ENCODE peak calls at places on chromosomes 3 and 15, in eight cellular contexts. One of them, this sample, is unnamed. For H3K9me3, the result is how much of the 10 kb centered on the place peaks cover.

GRCh38 chr3:171944109-171945016 is 95.0 kb upstream of the FNDC3B start:
- DNase-seq in HepG2: no peak
- DNase-seq in fibroblast of lung: peak
- DNase-seq in PC-9: peak
- DNase-seq in hepatocyte: no peak
- DNase-seq in mammary epithelial cell: no peak
- DNase-seq in astrocyte: peak
- DNase-seq in endothelial cell of umbilical vein: peak
- DNase-seq in this sample: no peak

GRCh38 chr3:45064512-45065372 is 38.6 kb downstream of the CLEC3B start:
- DNase-seq in HepG2: no peak
- DNase-seq in fibroblast of lung: peak
- DNase-seq in PC-9: peak
- DNase-seq in hepatocyte: no peak
- DNase-seq in mammary epithelial cell: peak
- DNase-seq in astrocyte: peak
- DNase-seq in endothelial cell of umbilical vein: peak
- DNase-seq in this sample: no peak

GRCh38 chr15:68032672-68033071 is 21.4 kb upstream of the PIAS1 start:
- DNase-seq in HepG2: no peak
- DNase-seq in fibroblast of lung: no peak
- DNase-seq in PC-9: peak
- DNase-seq in hepatocyte: no peak
- DNase-seq in mammary epithelial cell: peak
- DNase-seq in astrocyte: no peak
- DNase-seq in endothelial cell of umbilical vein: no peak
- DNase-seq in this sample: no peak

GRCh38 chr3:162441716-162442115 is 945.1 kb downstream of the OTOL1 start:
- DNase-seq in HepG2: no peak
- DNase-seq in fibroblast of lung: no peak
- DNase-seq in PC-9: no peak
- DNase-seq in hepatocyte: no peak
- DNase-seq in mammary epithelial cell: no peak
- DNase-seq in astrocyte: no peak
- DNase-seq in endothelial cell of umbilical vein: no peak
- DNase-seq in this sample: no peak

GRCh38 chr15:40702077-40702476 is 7.1 kb downstream of the RAD51 start:
- DNase-seq in HepG2: peak
- DNase-seq in fibroblast of lung: peak
- DNase-seq in PC-9: no peak
- DNase-seq in hepatocyte: no peak
- DNase-seq in mammary epithelial cell: no peak
- DNase-seq in astrocyte: no peak
- DNase-seq in endothelial cell of umbilical vein: peak
- DNase-seq in this sample: no peak

GRCh38 chr15:40283615-40284306 is 897 bp upstream of the ANKRD63 start:
- DNase-seq in HepG2: no peak
- DNase-seq in fibroblast of lung: no peak
- DNase-seq in PC-9: no peak
- DNase-seq in hepatocyte: no peak
- DNase-seq in mammary epithelial cell: no peak
- DNase-seq in astrocyte: no peak
- DNase-seq in endothelial cell of umbilical vein: no peak
- DNase-seq in this sample: no peak

GRCh38 chr3:134795776-134796312 is 784 bp downstream of the EPHB1 start:
- DNase-seq in HepG2: no peak
- DNase-seq in fibroblast of lung: peak
- DNase-seq in PC-9: no peak
- DNase-seq in hepatocyte: peak
- DNase-seq in mammary epithelial cell: peak
- DNase-seq in astrocyte: peak
- DNase-seq in endothelial cell of umbilical vein: no peak
- DNase-seq in this sample: no peak

GRCh38 chr3:188390775-188391443 is 237.0 kb downstream of the LPP start:
- DNase-seq in HepG2: peak
- DNase-seq in fibroblast of lung: no peak
- DNase-seq in PC-9: no peak
- DNase-seq in hepatocyte: no peak
- DNase-seq in mammary epithelial cell: no peak
- DNase-seq in astrocyte: no peak
- DNase-seq in endothelial cell of umbilical vein: no peak
- DNase-seq in this sample: no peak

GRCh38 chr3:30245805-30246622 is 360.4 kb upstream of the TGFBR2 start:
- DNase-seq in HepG2: no peak
- DNase-seq in fibroblast of lung: no peak
- DNase-seq in PC-9: no peak
- DNase-seq in hepatocyte: no peak
- DNase-seq in mammary epithelial cell: no peak
- DNase-seq in astrocyte: no peak
- DNase-seq in endothelial cell of umbilical vein: peak
- DNase-seq in this sample: no peak

GRCh38 chr3:150577854-150578253 is 25.3 kb upstream of the SELENOT start:
- DNase-seq in HepG2: no peak
- DNase-seq in fibroblast of lung: peak
- DNase-seq in PC-9: no peak
- DNase-seq in hepatocyte: no peak
- DNase-seq in mammary epithelial cell: no peak
- DNase-seq in astrocyte: no peak
- DNase-seq in endothelial cell of umbilical vein: peak
- DNase-seq in this sample: no peak

GRCh38 chr3:12954891-12955650 is 113.7 kb upstream of the RPL32 start:
- DNase-seq in HepG2: no peak
- DNase-seq in fibroblast of lung: peak
- DNase-seq in PC-9: no peak
- DNase-seq in hepatocyte: peak
- DNase-seq in mammary epithelial cell: peak
- DNase-seq in astrocyte: no peak
- DNase-seq in endothelial cell of umbilical vein: peak
- DNase-seq in this sample: no peak

GRCh38 chr3:39812537-39812936 is 3.1 kb downstream of the MYRIP start:
- DNase-seq in HepG2: peak
- DNase-seq in fibroblast of lung: no peak
- DNase-seq in PC-9: no peak
- DNase-seq in hepatocyte: peak
- DNase-seq in mammary epithelial cell: no peak
- DNase-seq in astrocyte: no peak
- DNase-seq in endothelial cell of umbilical vein: peak
- DNase-seq in this sample: no peak

GRCh38 chr3:129937717-129938116 is 36.8 kb upstream of the TRH start:
- DNase-seq in HepG2: peak
- DNase-seq in fibroblast of lung: no peak
- DNase-seq in PC-9: no peak
- DNase-seq in hepatocyte: no peak
- DNase-seq in mammary epithelial cell: no peak
- DNase-seq in astrocyte: no peak
- DNase-seq in endothelial cell of umbilical vein: no peak
- DNase-seq in this sample: no peak

GRCh38 chr3:43231276-43232000 is 54.9 kb upstream of the SNRK start:
- DNase-seq in HepG2: no peak
- DNase-seq in fibroblast of lung: peak
- DNase-seq in PC-9: no peak
- DNase-seq in hepatocyte: no peak
- DNase-seq in mammary epithelial cell: no peak
- DNase-seq in astrocyte: peak
- DNase-seq in endothelial cell of umbilical vein: no peak
- DNase-seq in this sample: peak

GRCh38 chr15:37981781-37982180 is 47.3 kb downstream of the TMCO5A start:
- DNase-seq in HepG2: peak
- DNase-seq in fibroblast of lung: peak
- DNase-seq in PC-9: no peak
- DNase-seq in hepatocyte: peak
- DNase-seq in mammary epithelial cell: peak
- DNase-seq in astrocyte: peak
- DNase-seq in endothelial cell of umbilical vein: peak
- DNase-seq in this sample: no peak

GRCh38 chr15:70932397-70932796 is 39.8 kb downstream of the LRRC49 start:
- DNase-seq in HepG2: no peak
- DNase-seq in fibroblast of lung: no peak
- DNase-seq in PC-9: no peak
- DNase-seq in hepatocyte: no peak
- DNase-seq in mammary epithelial cell: no peak
- DNase-seq in astrocyte: no peak
- DNase-seq in endothelial cell of umbilical vein: no peak
- DNase-seq in this sample: no peak

DNA sequence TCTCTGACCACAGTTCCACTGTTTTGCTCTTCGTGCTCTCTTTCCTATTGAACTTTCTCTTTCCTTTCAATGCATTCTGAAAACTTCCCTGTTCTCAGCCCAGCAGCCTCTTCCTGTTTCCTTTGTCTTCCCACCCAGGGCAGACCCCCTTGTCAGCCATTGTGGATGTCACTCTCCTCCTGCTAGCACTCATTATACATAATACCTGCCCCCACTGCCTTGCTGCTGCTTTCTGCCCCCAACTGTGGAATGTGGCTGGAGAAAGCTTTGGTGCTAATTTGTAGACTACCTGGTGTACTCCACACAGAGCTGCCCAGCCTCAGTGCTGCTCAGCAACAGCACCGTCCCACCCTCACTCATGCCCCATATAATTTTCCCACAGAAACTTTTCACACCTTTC is 80.2 kb downstream of the CHCHD6 start:
- DNase-seq in HepG2: no peak
- DNase-seq in fibroblast of lung: no peak
- DNase-seq in PC-9: no peak
- DNase-seq in hepatocyte: no peak
- DNase-seq in mammary epithelial cell: no peak
- DNase-seq in astrocyte: no peak
- DNase-seq in endothelial cell of umbilical vein: no peak
- DNase-seq in this sample: no peak
- TF ChIP-seq EZH2 in HepG2: no peak
- TF ChIP-seq EZH2 in fibroblast of lung: no peak
- TF ChIP-seq EZH2 in PC-9: no peak
- TF ChIP-seq EZH2 in hepatocyte: no peak
- TF ChIP-seq EZH2 in mammary epithelial cell: no peak
- TF ChIP-seq EZH2 in astrocyte: no peak
- TF ChIP-seq EZH2 in endothelial cell of umbilical vein: no peak
- TF ChIP-seq EZH2 in this sample: no peak

GRCh38 chr15:95698971-95699370 is 631.5 kb upstream of the NR2F2 start:
- DNase-seq in HepG2: no peak
- DNase-seq in fibroblast of lung: no peak
- DNase-seq in PC-9: no peak
- DNase-seq in hepatocyte: no peak
- DNase-seq in mammary epithelial cell: no peak
- DNase-seq in astrocyte: no peak
- DNase-seq in endothelial cell of umbilical vein: no peak
- DNase-seq in this sample: no peak

GRCh38 chr15:95699578-95699977 is 630.9 kb upstream of the NR2F2 start:
- DNase-seq in HepG2: no peak
- DNase-seq in fibroblast of lung: no peak
- DNase-seq in PC-9: no peak
- DNase-seq in hepatocyte: no peak
- DNase-seq in mammary epithelial cell: no peak
- DNase-seq in astrocyte: no peak
- DNase-seq in endothelial cell of umbilical vein: no peak
- DNase-seq in this sample: no peak

GRCh38 chr15:95698230-95698629 is 632.3 kb upstream of the NR2F2 start:
- DNase-seq in HepG2: no peak
- DNase-seq in fibroblast of lung: no peak
- DNase-seq in PC-9: no peak
- DNase-seq in hepatocyte: no peak
- DNase-seq in mammary epithelial cell: no peak
- DNase-seq in astrocyte: no peak
- DNase-seq in endothelial cell of umbilical vein: peak
- DNase-seq in this sample: no peak

GRCh38 chr15:95701410-95701809 is 629.1 kb upstream of the NR2F2 start:
- DNase-seq in HepG2: no peak
- DNase-seq in fibroblast of lung: no peak
- DNase-seq in PC-9: no peak
- DNase-seq in hepatocyte: no peak
- DNase-seq in mammary epithelial cell: no peak
- DNase-seq in astrocyte: no peak
- DNase-seq in endothelial cell of umbilical vein: no peak
- DNase-seq in this sample: no peak
- H3K9me3 ChIP-seq in HepG2: half or more
- H3K9me3 ChIP-seq in fibroblast of lung: under half
- H3K9me3 ChIP-seq in PC-9: under half
- H3K9me3 ChIP-seq in hepatocyte: under half
- H3K9me3 ChIP-seq in mammary epithelial cell: under half
- H3K9me3 ChIP-seq in astrocyte: under half
- H3K9me3 ChIP-seq in endothelial cell of umbilical vein: under half
- H3K9me3 ChIP-seq in this sample: under half

GRCh38 chr3:196970547-196971093 is 2.0 kb upstream of the PIGZ start:
- DNase-seq in HepG2: no peak
- DNase-seq in fibroblast of lung: no peak
- DNase-seq in PC-9: no peak
- DNase-seq in hepatocyte: no peak
- DNase-seq in mammary epithelial cell: no peak
- DNase-seq in astrocyte: no peak
- DNase-seq in endothelial cell of umbilical vein: no peak
- DNase-seq in this sample: no peak

GRCh38 chr3:196971094-196971698 is 2.6 kb upstream of the PIGZ start:
- DNase-seq in HepG2: no peak
- DNase-seq in fibroblast of lung: no peak
- DNase-seq in PC-9: peak
- DNase-seq in hepatocyte: no peak
- DNase-seq in mammary epithelial cell: peak
- DNase-seq in astrocyte: no peak
- DNase-seq in endothelial cell of umbilical vein: no peak
- DNase-seq in this sample: no peak

GRCh38 chr3:196968233-196969000 is at the start of gene PIGZ:
- DNase-seq in HepG2: no peak
- DNase-seq in fibroblast of lung: no peak
- DNase-seq in PC-9: no peak
- DNase-seq in hepatocyte: peak
- DNase-seq in mammary epithelial cell: peak
- DNase-seq in astrocyte: no peak
- DNase-seq in endothelial cell of umbilical vein: peak
- DNase-seq in this sample: no peak

GRCh38 chr3:196969001-196969659 is 497 bp upstream of the PIGZ start:
- DNase-seq in HepG2: no peak
- DNase-seq in fibroblast of lung: no peak
- DNase-seq in PC-9: no peak
- DNase-seq in hepatocyte: peak
- DNase-seq in mammary epithelial cell: peak
- DNase-seq in astrocyte: no peak
- DNase-seq in endothelial cell of umbilical vein: peak
- DNase-seq in this sample: no peak

GRCh38 chr3:196969660-196970546 is 1.3 kb upstream of the PIGZ start:
- DNase-seq in HepG2: no peak
- DNase-seq in fibroblast of lung: peak
- DNase-seq in PC-9: no peak
- DNase-seq in hepatocyte: peak
- DNase-seq in mammary epithelial cell: peak
- DNase-seq in astrocyte: no peak
- DNase-seq in endothelial cell of umbilical vein: peak
- DNase-seq in this sample: no peak
- TF ChIP-seq EZH2 in HepG2: no peak
- TF ChIP-seq EZH2 in fibroblast of lung: no peak
- TF ChIP-seq EZH2 in PC-9: peak
- TF ChIP-seq EZH2 in hepatocyte: no peak
- TF ChIP-seq EZH2 in mammary epithelial cell: no peak
- TF ChIP-seq EZH2 in astrocyte: no peak
- TF ChIP-seq EZH2 in endothelial cell of umbilical vein: no peak
- TF ChIP-seq EZH2 in this sample: no peak

GRCh38 chr3:101388706-101389105 is 68.3 kb upstream of the IMPG2 start:
- DNase-seq in HepG2: no peak
- DNase-seq in fibroblast of lung: no peak
- DNase-seq in PC-9: no peak
- DNase-seq in hepatocyte: no peak
- DNase-seq in mammary epithelial cell: no peak
- DNase-seq in astrocyte: no peak
- DNase-seq in endothelial cell of umbilical vein: no peak
- DNase-seq in this sample: no peak

GRCh38 chr3:101387351-101387750 is 67.0 kb upstream of the IMPG2 start:
- DNase-seq in HepG2: no peak
- DNase-seq in fibroblast of lung: no peak
- DNase-seq in PC-9: no peak
- DNase-seq in hepatocyte: no peak
- DNase-seq in mammary epithelial cell: no peak
- DNase-seq in astrocyte: no peak
- DNase-seq in endothelial cell of umbilical vein: no peak
- DNase-seq in this sample: no peak

GRCh38 chr3:101391413-101391812 is 71.0 kb upstream of the IMPG2 start:
- DNase-seq in HepG2: no peak
- DNase-seq in fibroblast of lung: no peak
- DNase-seq in PC-9: no peak
- DNase-seq in hepatocyte: no peak
- DNase-seq in mammary epithelial cell: no peak
- DNase-seq in astrocyte: no peak
- DNase-seq in endothelial cell of umbilical vein: no peak
- DNase-seq in this sample: no peak
- H3K9me3 ChIP-seq in HepG2: under half
- H3K9me3 ChIP-seq in fibroblast of lung: under half
- H3K9me3 ChIP-seq in PC-9: under half
- H3K9me3 ChIP-seq in hepatocyte: under half
- H3K9me3 ChIP-seq in mammary epithelial cell: under half
- H3K9me3 ChIP-seq in astrocyte: under half
- H3K9me3 ChIP-seq in endothelial cell of umbilical vein: under half
- H3K9me3 ChIP-seq in this sample: under half